ENCODE peak calls at places on chromosomes 4 and X, in four cellular contexts. One of them, this sample, is unnamed.

GRCh38 chr4:17478073-17478472 is 33.8 kb downstream of the QDPR start:
- DNase-seq in GM23248: no peak
- DNase-seq in right atrium auricular region: no peak
- DNase-seq in hippocampal formation: no peak
- DNase-seq in this sample: no peak

GRCh38 chrX:39356119-39356807 is 555.0 kb downstream of the MID1IP1 start:
- DNase-seq in GM23248: no peak
- DNase-seq in right atrium auricular region: no peak
- DNase-seq in hippocampal formation: no peak
- DNase-seq in this sample: no peak

GRCh38 chrX:21374994-21375794 is 976 bp downstream of the CNKSR2 start:
- DNase-seq in GM23248: no peak
- DNase-seq in right atrium auricular region: no peak
- DNase-seq in hippocampal formation: no peak
- DNase-seq in this sample: no peak

GRCh38 chrX:32894679-32895078 is 316.7 kb downstream of the DMD start:
- DNase-seq in GM23248: no peak
- DNase-seq in right atrium auricular region: no peak
- DNase-seq in hippocampal formation: no peak
- DNase-seq in this sample: peak; percentile 19

GRCh38 chr4:143700060-143700419 is 435 bp downstream of the FREM3 start:
- DNase-seq in GM23248: peak; percentile 75
- DNase-seq in right atrium auricular region: no peak
- DNase-seq in hippocampal formation: no peak
- DNase-seq in this sample: peak; percentile 21

GRCh38 chr4:973431-974397 is at the start of gene DGKQ:
- DNase-seq in GM23248: peak; percentile 95
- DNase-seq in right atrium auricular region: peak; percentile 87
- DNase-seq in hippocampal formation: peak; percentile 84
- DNase-seq in this sample: peak; percentile 61

GRCh38 chr4:185721190-185721948 is 90.6 kb downstream of the SORBS2 start:
- DNase-seq in GM23248: no peak
- DNase-seq in right atrium auricular region: no peak
- DNase-seq in hippocampal formation: no peak
- DNase-seq in this sample: no peak

GRCh38 chr4:86359944-86360478 is at the start of gene MAPK10:
- DNase-seq in GM23248: peak; percentile 71
- DNase-seq in right atrium auricular region: peak; percentile 81
- DNase-seq in hippocampal formation: peak; percentile 98
- DNase-seq in this sample: peak; percentile 86

GRCh38 chr4:144291164-144291563 is 150.6 kb upstream of the GYPA start:
- DNase-seq in GM23248: no peak
- DNase-seq in right atrium auricular region: no peak
- DNase-seq in hippocampal formation: no peak
- DNase-seq in this sample: no peak

GRCh38 chr4:186685744-186686143 is 37.9 kb downstream of the FAT1 start:
- DNase-seq in GM23248: peak; percentile 90
- DNase-seq in right atrium auricular region: no peak
- DNase-seq in hippocampal formation: no peak
- DNase-seq in this sample: no peak

GRCh38 chr4:181550381-181550780 is 692.8 kb upstream of the TENM3 start:
- DNase-seq in GM23248: no peak
- DNase-seq in right atrium auricular region: no peak
- DNase-seq in hippocampal formation: no peak
- DNase-seq in this sample: no peak

This sample was measured in NCI-H345.